ENCODE peak calls at places on chromosome 9, in five cellular contexts. One of them, this sample, is unnamed.
A peak's percentile ranks its signal among the peaks of the same experiment; 100 is the strongest.

GRCh38 chr9:126619336-126619919 is 5.7 kb downstream of the LMX1B start:
- DNase-seq in Peyer's patch: no peak
- DNase-seq in tibial nerve: no peak
- DNase-seq in lower lobe of right lung: no peak
- DNase-seq in astrocyte of the cerebellum: no peak
- DNase-seq in this sample: peak; percentile 29

GRCh38 chr9:135494791-135495559 is 5.5 kb upstream of the MRPS2 start:
- DNase-seq in astrocyte of the cerebellum: no peak
- DNase-seq in tibial nerve: no peak
- DNase-seq in lower lobe of right lung: peak; percentile 24
- DNase-seq in Peyer's patch: no peak
- DNase-seq in this sample: peak; percentile 61

GRCh38 chr9:18791074-18791473 is 241.9 kb downstream of the SAXO1 start:
- DNase-seq in tibial nerve: no peak
- DNase-seq in lower lobe of right lung: no peak
- DNase-seq in astrocyte of the cerebellum: no peak
- DNase-seq in Peyer's patch: no peak
- DNase-seq in this sample: no peak

GRCh38 chr9:112380102-112380581 is at the start of gene HSDL2:
- DNase-seq in astrocyte of the cerebellum: no peak
- DNase-seq in tibial nerve: peak; percentile 14
- DNase-seq in lower lobe of right lung: no peak
- DNase-seq in Peyer's patch: peak; percentile 70
- DNase-seq in this sample: peak; percentile 58

GRCh38 chr9:112750767-112751058 is 153 bp downstream of the SNX30 start:
- DNase-seq in tibial nerve: no peak
- DNase-seq in lower lobe of right lung: no peak
- DNase-seq in Peyer's patch: no peak
- DNase-seq in astrocyte of the cerebellum: no peak
- DNase-seq in this sample: no peak

GRCh38 chr9:87292449-87293191 is 205.0 kb upstream of the DAPK1 start:
- DNase-seq in Peyer's patch: no peak
- DNase-seq in lower lobe of right lung: no peak
- DNase-seq in astrocyte of the cerebellum: no peak
- DNase-seq in tibial nerve: no peak
- DNase-seq in this sample: no peak

GRCh38 chr9:74379718-74380117 is 117.4 kb upstream of the RORB start:
- DNase-seq in tibial nerve: no peak
- DNase-seq in lower lobe of right lung: no peak
- DNase-seq in Peyer's patch: no peak
- DNase-seq in astrocyte of the cerebellum: peak; percentile 23
- DNase-seq in this sample: no peak

GRCh38 chr9:38026021-38026809 is 42.8 kb downstream of the SHB start:
- DNase-seq in lower lobe of right lung: no peak
- DNase-seq in tibial nerve: no peak
- DNase-seq in Peyer's patch: no peak
- DNase-seq in astrocyte of the cerebellum: peak; percentile 83
- DNase-seq in this sample: no peak

GRCh38 chr9:118618744-118619299 is 750.4 kb downstream of the BRINP1 start:
- DNase-seq in Peyer's patch: no peak
- DNase-seq in astrocyte of the cerebellum: no peak
- DNase-seq in lower lobe of right lung: no peak
- DNase-seq in tibial nerve: no peak
- DNase-seq in this sample: no peak

GRCh38 chr9:20302229-20302628 is 320.1 kb downstream of the MLLT3 start:
- DNase-seq in lower lobe of right lung: no peak
- DNase-seq in Peyer's patch: no peak
- DNase-seq in astrocyte of the cerebellum: no peak
- DNase-seq in tibial nerve: no peak
- DNase-seq in this sample: no peak

GRCh38 chr9:12775373-12775962 is 648 bp downstream of the LURAP1L start:
- DNase-seq in tibial nerve: no peak
- DNase-seq in lower lobe of right lung: peak; percentile 42
- DNase-seq in astrocyte of the cerebellum: no peak
- DNase-seq in Peyer's patch: peak; percentile 48
- DNase-seq in this sample: no peak

GRCh38 chr9:18675345-18675744 is 201.4 kb downstream of the ADAMTSL1 start:
- DNase-seq in lower lobe of right lung: no peak
- DNase-seq in Peyer's patch: no peak
- DNase-seq in astrocyte of the cerebellum: no peak
- DNase-seq in tibial nerve: no peak
- DNase-seq in this sample: no peak

GRCh38 chr9:135029871-135030710 is 57.4 kb upstream of the OLFM1 start:
- DNase-seq in astrocyte of the cerebellum: no peak
- DNase-seq in Peyer's patch: no peak
- DNase-seq in lower lobe of right lung: no peak
- DNase-seq in tibial nerve: no peak
- DNase-seq in this sample: no peak

GRCh38 chr9:127942152-127943010 is 4.7 kb upstream of the DPM2 start:
- DNase-seq in lower lobe of right lung: peak; percentile 86
- DNase-seq in Peyer's patch: peak; percentile 76
- DNase-seq in tibial nerve: peak; percentile 62
- DNase-seq in astrocyte of the cerebellum: no peak
- DNase-seq in this sample: peak; percentile 73

GRCh38 chr9:127943746-127944145 is 6.1 kb upstream of the DPM2 start:
- DNase-seq in tibial nerve: peak; percentile 81
- DNase-seq in Peyer's patch: peak; percentile 94
- DNase-seq in lower lobe of right lung: peak; percentile 93
- DNase-seq in astrocyte of the cerebellum: no peak
- DNase-seq in this sample: peak; percentile 96

GRCh38 chr9:127944586-127945218 is 7.0 kb upstream of the DPM2 start:
- DNase-seq in lower lobe of right lung: no peak
- DNase-seq in Peyer's patch: no peak
- DNase-seq in astrocyte of the cerebellum: no peak
- DNase-seq in tibial nerve: no peak
- DNase-seq in this sample: peak; percentile 62

GRCh38 chr9:127941062-127941925 is 3.6 kb upstream of the DPM2 start:
- DNase-seq in lower lobe of right lung: no peak
- DNase-seq in Peyer's patch: no peak
- DNase-seq in tibial nerve: no peak
- DNase-seq in astrocyte of the cerebellum: no peak
- DNase-seq in this sample: no peak

GRCh38 chr9:127943011-127943662 is 5.5 kb upstream of the DPM2 start:
- DNase-seq in astrocyte of the cerebellum: no peak
- DNase-seq in Peyer's patch: no peak
- DNase-seq in tibial nerve: no peak
- DNase-seq in lower lobe of right lung: no peak
- DNase-seq in this sample: no peak
- TF ChIP-seq CTCF in astrocyte of the cerebellum: no peak
- TF ChIP-seq CTCF in Peyer's patch: no peak
- TF ChIP-seq CTCF in tibial nerve: no peak
- TF ChIP-seq CTCF in lower lobe of right lung: no peak
- TF ChIP-seq CTCF in this sample: no peak

GRCh38 chr9:106697390-106697789 is 165.6 kb upstream of the ZNF462 start:
- DNase-seq in tibial nerve: no peak
- DNase-seq in Peyer's patch: no peak
- DNase-seq in lower lobe of right lung: no peak
- DNase-seq in astrocyte of the cerebellum: no peak
- DNase-seq in this sample: no peak
- H3K4me3 ChIP-seq in tibial nerve: peak overlapping the region; percentile 48
- H3K4me3 ChIP-seq in Peyer's patch: no peak overlapping the region
- H3K4me3 ChIP-seq in lower lobe of right lung: no peak overlapping the region
- H3K4me3 ChIP-seq in astrocyte of the cerebellum: peak overlapping the region; percentile 30
- H3K4me3 ChIP-seq in this sample: no peak overlapping the region

GRCh38 chr9:882416-882931 is 41.0 kb downstream of the DMRT1 start:
- DNase-seq in tibial nerve: no peak
- DNase-seq in Peyer's patch: no peak
- DNase-seq in astrocyte of the cerebellum: no peak
- DNase-seq in lower lobe of right lung: no peak
- DNase-seq in this sample: no peak
- TF ChIP-seq CTCF in tibial nerve: no peak
- TF ChIP-seq CTCF in Peyer's patch: no peak
- TF ChIP-seq CTCF in astrocyte of the cerebellum: no peak
- TF ChIP-seq CTCF in lower lobe of right lung: no peak
- TF ChIP-seq CTCF in this sample: no peak

GRCh38 chr9:92761686-92762085 is 2.9 kb downstream of the BICD2 start:
- DNase-seq in lower lobe of right lung: no peak
- DNase-seq in Peyer's patch: no peak
- DNase-seq in tibial nerve: no peak
- DNase-seq in astrocyte of the cerebellum: no peak
- DNase-seq in this sample: no peak
- H3K4me3 ChIP-seq in lower lobe of right lung: no peak overlapping the region
- H3K4me3 ChIP-seq in Peyer's patch: no peak overlapping the region
- H3K4me3 ChIP-seq in tibial nerve: no peak overlapping the region
- H3K4me3 ChIP-seq in astrocyte of the cerebellum: no peak overlapping the region
- H3K4me3 ChIP-seq in this sample: no peak overlapping the region

GRCh38 chr9:137960496-137960895 is 82.9 kb downstream of the CACNA1B start:
- DNase-seq in Peyer's patch: peak; percentile 37
- DNase-seq in lower lobe of right lung: no peak
- DNase-seq in tibial nerve: no peak
- DNase-seq in astrocyte of the cerebellum: no peak
- DNase-seq in this sample: no peak
- TF ChIP-seq CTCF in Peyer's patch: no peak
- TF ChIP-seq CTCF in lower lobe of right lung: no peak
- TF ChIP-seq CTCF in tibial nerve: no peak
- TF ChIP-seq CTCF in astrocyte of the cerebellum: no peak
- TF ChIP-seq CTCF in this sample: no peak

DNA sequence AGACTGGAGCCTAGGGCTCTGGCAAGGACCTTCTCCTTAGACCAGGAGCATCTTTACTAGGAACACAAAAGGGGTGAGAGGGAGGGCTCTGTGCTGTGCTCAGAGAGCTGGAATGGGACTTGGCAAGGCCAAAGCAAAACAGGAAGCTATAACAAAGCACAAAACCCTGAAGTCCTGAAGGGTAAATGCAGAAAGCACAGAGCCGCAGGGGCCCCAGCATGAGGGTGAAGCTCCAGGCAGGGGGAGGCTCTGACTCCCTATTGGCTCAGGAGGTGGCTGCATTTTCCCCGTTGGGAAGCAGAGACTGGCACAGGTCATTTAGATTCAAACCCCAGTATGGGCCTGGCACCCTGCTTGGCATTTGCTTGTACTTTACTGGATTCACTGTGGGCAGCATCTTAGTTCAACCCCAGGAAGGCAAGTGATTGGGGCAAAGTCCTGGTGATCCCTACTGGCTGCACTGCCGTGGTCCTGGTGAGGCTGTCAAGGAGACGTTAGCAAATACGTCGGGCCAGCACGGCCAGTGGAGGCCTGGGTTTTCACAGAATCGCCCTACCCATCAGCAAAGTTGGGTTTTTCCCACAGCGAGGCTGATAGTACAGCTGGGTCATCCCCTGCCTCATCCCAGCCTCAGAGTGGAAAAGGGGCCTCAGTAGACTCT is 46.3 kb downstream of the GGTA1 start:
- DNase-seq in astrocyte of the cerebellum: no peak
- DNase-seq in tibial nerve: no peak
- DNase-seq in Peyer's patch: no peak
- DNase-seq in lower lobe of right lung: no peak
- DNase-seq in this sample: no peak
- H3K4me3 ChIP-seq in astrocyte of the cerebellum: no peak overlapping the region
- H3K4me3 ChIP-seq in tibial nerve: no peak overlapping the region
- H3K4me3 ChIP-seq in Peyer's patch: no peak overlapping the region
- H3K4me3 ChIP-seq in lower lobe of right lung: no peak overlapping the region
- H3K4me3 ChIP-seq in this sample: no peak overlapping the region

This sample was measured in left lung.